ENCODE peak calls at places on chromosomes 11 and 22, in five cellular contexts. E is stomach; C is psoas muscle; W is OCI-LY7; B is CD4-positive, alpha-beta T cell. I is an unnamed sample.

GRCh38 chr11:38345286-38345685 is 1747.2 kb upstream of the RAG2 start:
- DNase-seq in E (no peak), C (no peak), W (no peak), B (no peak), I (no peak)

GRCh38 chr11:21564813-21565212 is 628.1 kb upstream of the ANO5 start:
- DNase-seq in E (no peak), C (no peak), W (no peak), B (no peak), I (no peak)

GRCh38 chr11:45794169-45794568 is 10.8 kb upstream of the SLC35C1 start:
- DNase-seq in E (peak; percentile 41), C (no peak), W (no peak), B (no peak), I (no peak)

GRCh38 chr11:31236052-31236652 is 133.4 kb downstream of the DCDC1 start:
- DNase-seq in E (no peak), C (no peak), W (peak; percentile 8), B (no peak), I (no peak)

GRCh38 chr11:107549253-107549953 is 16.1 kb downstream of the ALKBH8 start:
- DNase-seq in E (no peak), C (no peak), W (peak; percentile 61), B (no peak), I (no peak)

GRCh38 chr22:25736378-25737011 is 5.5 kb upstream of the MYO18B start:
- DNase-seq in E (no peak), C (no peak), W (no peak), B (no peak), I (no peak)

GRCh38 chr11:44235765-44236201 is 74.2 kb downstream of the ALX4 start:
- DNase-seq in E (no peak), C (no peak), W (no peak), B (no peak), I (no peak)

GRCh38 chr22:48661984-48662383 is 1165.7 kb downstream of the BRD1 start:
- DNase-seq in E (no peak), C (peak; percentile 27), W (no peak), B (no peak), I (no peak)

GRCh38 chr11:33376331-33377099 is 119.3 kb downstream of the HIPK3 start:
- DNase-seq in E (no peak), C (no peak), W (peak; percentile 76), B (no peak), I (no peak)

DNA sequence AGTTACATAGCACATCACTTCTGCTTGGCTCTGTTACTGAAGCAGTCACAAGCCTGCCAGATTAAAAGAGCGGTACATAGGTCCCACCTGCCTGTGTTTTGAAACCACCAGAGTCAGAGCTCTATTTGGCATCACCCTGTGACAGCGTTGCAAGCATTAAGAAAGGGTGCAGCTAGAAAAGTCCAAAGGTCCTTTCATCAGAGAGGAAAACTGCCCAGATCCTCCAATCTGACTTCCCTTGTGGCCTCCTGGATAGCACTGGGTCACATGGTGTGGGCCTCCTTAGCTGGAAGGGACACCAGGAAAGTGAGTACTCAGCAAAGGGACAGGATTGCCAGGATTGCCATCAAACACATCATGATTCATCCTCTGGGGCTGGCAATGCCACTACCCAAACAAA is 22.9 kb downstream of the STX3 start:
- DNase-seq in E (peak; percentile 52), C (no peak), W (no peak), B (no peak), I (no peak)
- TF ChIP-seq CTCF in E (no peak), C (no peak), W (no peak), B (no peak), I (no peak)

GRCh38 chr11:73205666-73206343 is 12.3 kb upstream of the P2RY2 start:
- DNase-seq in E (no peak), C (no peak), W (no peak), B (no peak), I (peak; percentile 3)

GRCh38 chr11:73206751-73207280 is 11.3 kb upstream of the P2RY2 start:
- DNase-seq in E (no peak), C (no peak), W (no peak), B (no peak), I (peak; percentile 2)

GRCh38 chr11:73210916-73211667 is 7.0 kb upstream of the P2RY2 start:
- DNase-seq in E (no peak), C (no peak), W (no peak), B (no peak), I (peak; percentile 5)

GRCh38 chr11:73213196-73214143 is 4.6 kb upstream of the P2RY2 start:
- DNase-seq in E (no peak), C (no peak), W (no peak), B (no peak), I (no peak)

DNA sequence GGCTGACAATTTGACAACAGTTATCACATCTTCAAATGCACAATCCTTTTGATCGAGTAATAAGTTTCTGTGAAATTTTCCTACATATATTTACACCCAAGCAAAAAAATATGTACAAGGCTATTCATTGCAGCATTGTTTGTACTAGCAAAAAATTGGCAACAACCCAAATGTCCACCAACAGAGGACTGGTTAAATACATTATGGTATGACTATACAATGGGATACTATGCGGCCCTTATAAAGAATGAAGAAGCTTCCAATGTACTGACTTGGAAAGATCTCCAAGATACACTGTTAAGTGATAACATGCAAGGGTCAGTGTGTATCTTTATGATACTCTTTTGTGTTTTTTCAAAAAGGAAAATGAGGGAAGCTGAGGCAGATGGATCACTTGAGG is 8.2 kb upstream of the P2RY2 start:
- DNase-seq in E (no peak), C (no peak), W (no peak), B (no peak), I (no peak)
- H3K27ac ChIP-seq in E (no peak overlapping the region), C (no peak overlapping the region), W (no peak overlapping the region), B (no peak overlapping the region), I (no peak overlapping the region)

GRCh38 chr11:124421043-124421442 is 3.6 kb downstream of the OR8B4 start:
- DNase-seq in E (no peak), C (no peak), W (no peak), B (no peak), I (no peak)

GRCh38 chr11:124409906-124410305 is 11.1 kb upstream of the OR8B3 start:
- DNase-seq in E (no peak), C (no peak), W (no peak), B (no peak), I (no peak)

DNA sequence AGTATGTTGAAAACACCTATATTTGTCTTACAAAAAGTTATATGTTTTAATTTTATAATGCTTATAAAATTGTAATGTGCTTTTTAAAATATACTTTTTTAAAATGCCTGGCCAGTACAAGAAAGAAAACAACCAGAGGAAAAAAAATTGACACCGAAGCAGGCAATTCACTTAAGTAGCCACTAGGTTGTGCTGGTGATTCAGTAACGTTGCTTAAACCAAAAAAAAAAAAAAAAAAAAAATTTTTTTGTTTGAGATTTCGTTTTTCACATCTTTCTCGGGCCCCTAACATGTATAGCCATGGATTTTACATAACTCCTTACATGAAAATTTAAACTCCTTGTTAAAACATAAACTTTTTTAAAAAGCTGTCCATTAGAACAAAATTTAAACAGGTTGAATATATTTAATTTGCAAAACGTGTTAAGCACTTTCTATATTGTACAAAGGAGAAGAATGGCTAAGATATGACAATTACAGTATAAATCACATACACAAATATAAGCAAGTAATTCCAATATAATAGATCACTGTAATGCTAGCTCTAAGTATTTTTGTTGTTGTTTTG is 9.2 kb downstream of the OR8B4 start:
- DNase-seq in E (no peak), C (no peak), W (peak; percentile 64), B (no peak), I (no peak)
- TF ChIP-seq CTCF in E (peak; percentile 40), C (peak; percentile 61), W (peak; percentile 90), B (peak; percentile 70), I (peak; percentile 47)

DNA sequence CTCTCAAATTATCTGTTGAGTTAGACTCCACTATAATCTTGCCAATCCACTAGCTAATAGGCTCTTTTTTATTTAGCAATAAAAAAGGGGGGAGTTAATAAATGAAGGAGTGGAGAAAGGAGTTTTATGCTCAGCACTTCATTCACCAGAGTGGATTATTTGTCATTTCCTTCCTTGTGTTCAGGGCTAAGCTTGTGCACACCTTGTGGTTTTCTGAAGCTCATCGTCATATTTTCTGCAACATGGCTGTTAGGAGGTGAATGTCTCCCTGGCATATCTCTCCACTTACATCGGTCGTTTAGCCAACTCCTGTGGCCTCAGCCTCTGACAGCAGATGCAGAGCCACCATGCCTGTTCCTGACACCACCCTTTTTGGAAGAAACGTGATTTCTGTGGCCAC is 83.9 kb upstream of the MTNR1B start:
- DNase-seq in E (no peak), C (no peak), W (no peak), B (no peak), I (no peak)
- H3K27ac ChIP-seq in E (no peak overlapping the region), C (no peak overlapping the region), W (no peak overlapping the region), B (no peak overlapping the region), I (no peak overlapping the region)

GRCh38 chr11:129840236-129840635 is 24.6 kb downstream of the TMEM45B start:
- DNase-seq in E (no peak), C (no peak), W (no peak), B (no peak), I (no peak)
- TF ChIP-seq CTCF in E (no peak), C (no peak), W (no peak), B (no peak), I (no peak)

GRCh38 chr22:23023294-23023693 is 47.0 kb upstream of the GNAZ start:
- DNase-seq in E (no peak), C (no peak), W (no peak), B (no peak), I (no peak)
- H3K27ac ChIP-seq in E (no peak overlapping the region), C (no peak overlapping the region), W (no peak overlapping the region), B (no peak overlapping the region), I (no peak overlapping the region)

DNA sequence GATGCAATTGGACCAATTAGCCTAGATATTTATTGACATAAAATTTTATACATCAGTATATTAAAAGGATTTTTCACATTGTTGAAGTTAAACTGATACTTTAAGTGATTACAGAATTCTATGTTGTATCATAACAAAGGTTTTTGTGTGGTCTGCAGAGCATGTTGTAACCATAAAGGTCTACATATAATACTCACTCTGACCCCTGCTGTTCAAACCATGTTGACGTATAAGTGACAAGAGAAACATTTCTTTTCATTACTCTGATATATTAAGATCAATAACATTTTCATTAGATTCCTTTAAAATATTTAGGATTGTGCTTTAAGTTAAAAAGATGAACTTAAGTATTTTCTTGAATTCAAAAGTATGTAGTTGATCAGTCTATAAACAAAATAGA is 63.9 kb downstream of the GAS2 start:
- DNase-seq in E (no peak), C (no peak), W (peak; percentile 2), B (no peak), I (no peak)
- TF ChIP-seq CTCF in E (no peak), C (peak; percentile 52), W (peak; percentile 52), B (peak; percentile 52), I (no peak)

GRCh38 chr11:68930991-68931855 is 27.5 kb downstream of the IGHMBP2 start:
- DNase-seq in E (no peak), C (no peak), W (no peak), B (no peak), I (no peak)
- H3K27ac ChIP-seq in E (no peak overlapping the region), C (no peak overlapping the region), W (no peak overlapping the region), B (no peak overlapping the region), I (no peak overlapping the region)

I was measured in Peyer's patch.